ENCODE peak calls at places on chromosomes 16 and 17, in four cellular contexts. C, R, G and L are unnamed samples.

GRCh38 chr17:63439682-63440081 is 6.4 kb downstream of the CYB561 start:
- DNase-seq in C (no peak), R (no peak), G (no peak), L (no peak)

GRCh38 chr17:60604686-60605334 is 4.8 kb downstream of the PPM1D start:
- DNase-seq in C (peak; percentile 74), R (no peak), G (no peak), L (no peak)

GRCh38 chr17:7435676-7436555 is 681 bp downstream of the TMEM102 start:
- DNase-seq in C (no peak), R (peak; percentile 55), G (peak; percentile 91), L (peak; percentile 53)

GRCh38 chr17:20066253-20066652 is 57.1 kb downstream of the SPECC1 start:
- DNase-seq in C (peak; percentile 81), R (no peak), G (no peak), L (no peak)

GRCh38 chr17:79740413-79740812 is 9.7 kb downstream of the ENPP7 start:
- DNase-seq in C (no peak), R (no peak), G (no peak), L (no peak)

GRCh38 chr17:73013816-73014663 is 78.4 kb downstream of the SLC39A11 start:
- DNase-seq in C (no peak), R (peak; percentile 42), G (no peak), L (no peak)

GRCh38 chr16:71648921-71649320 is 22.9 kb downstream of the MARVELD3 start:
- DNase-seq in C (no peak), R (no peak), G (no peak), L (no peak)

GRCh38 chr17:48642059-48642842 is 16.1 kb upstream of the HOXB9 start:
- DNase-seq in C (no peak), R (peak; percentile 77), G (peak; percentile 96), L (peak; percentile 38)

GRCh38 chr17:2029911-2030778 is at the start of gene DPH1:
- DNase-seq in C (peak; percentile 92), R (peak; percentile 91), G (peak; percentile 96), L (peak; percentile 92)

GRCh38 chr17:49612721-49613120 is 37.0 kb downstream of the NXPH3 start:
- DNase-seq in C (no peak), R (no peak), G (no peak), L (no peak)

GRCh38 chr17:1813088-1813487 is 16.6 kb downstream of the SMYD4 start:
- DNase-seq in C (no peak), R (no peak), G (no peak), L (no peak)

GRCh38 chr17:65556014-65556909 is 5.2 kb downstream of the AXIN2 start:
- DNase-seq in C (peak; percentile 83), R (peak; percentile 95), G (peak; percentile 90), L (peak; percentile 93)

GRCh38 chr17:74452027-74452840 is 14.2 kb upstream of the CD300A start:
- DNase-seq in C (no peak), R (no peak), G (peak; percentile 49), L (peak; percentile 77)

GRCh38 chr16:3842994-3843393 is 37.5 kb downstream of the CREBBP start:
- DNase-seq in C (peak; percentile 74), R (no peak), G (no peak), L (no peak)

GRCh38 chr17:20213429-20213828 is 204.3 kb downstream of the SPECC1 start:
- DNase-seq in C (no peak), R (no peak), G (no peak), L (no peak)

GRCh38 chr16:49754495-49755290 is 101.2 kb downstream of the ZNF423 start:
- DNase-seq in C (no peak), R (no peak), G (peak; percentile 65), L (peak; percentile 29)

GRCh38 chr17:77405867-77406513 is 265.2 kb downstream of the SEC14L1 start:
- DNase-seq in C (no peak), R (no peak), G (no peak), L (no peak)

GRCh38 chr16:78460428-78460827 is 361.0 kb downstream of the WWOX start:
- DNase-seq in C (no peak), R (no peak), G (no peak), L (no peak)

GRCh38 chr16:82801361-82801760 is 174.6 kb downstream of the CDH13 start:
- DNase-seq in C (no peak), R (no peak), G (no peak), L (no peak)

GRCh38 chr16:28061702-28062101 is 1.8 kb downstream of the GSG1L start:
- DNase-seq in C (no peak), R (no peak), G (no peak), L (no peak)

GRCh38 chr16:61900482-61900881 is 135.8 kb downstream of the CDH8 start:
- DNase-seq in C (no peak), R (no peak), G (no peak), L (no peak)

GRCh38 chr17:81726004-81726403 is 13.9 kb downstream of the SLC25A10 start:
- DNase-seq in C (no peak), R (no peak), G (no peak), L (no peak)

GRCh38 chr17:38465420-38466345 is 37.4 kb downstream of the ARHGAP23 start:
- DNase-seq in C (peak; percentile 96), R (no peak), G (no peak), L (no peak)

GRCh38 chr17:64632606-64633005 is 29.5 kb downstream of the SMURF2 start:
- DNase-seq in C (no peak), R (no peak), G (no peak), L (no peak)

GRCh38 chr16:53529529-53529928 is 26.5 kb upstream of the AKTIP start:
- DNase-seq in C (no peak), R (no peak), G (no peak), L (no peak)

GRCh38 chr16:10995555-10995954 is 51.2 kb downstream of the CLEC16A start:
- DNase-seq in C (no peak), R (no peak), G (no peak), L (no peak)

GRCh38 chr16:84277244-84277823 is 17.3 kb upstream of the WFDC1 start:
- DNase-seq in C (peak; percentile 78), R (peak; percentile 84), G (peak; percentile 71), L (peak; percentile 87)

GRCh38 chr17:35244345-35245195 is 1.7 kb downstream of the SLFN5 start:
- DNase-seq in C (peak; percentile 85), R (peak; percentile 18), G (peak; percentile 39), L (peak; percentile 40)

GRCh38 chr17:21297597-21297996 is 13.1 kb downstream of the MAP2K3 start:
- DNase-seq in C (no peak), R (no peak), G (no peak), L (no peak)

GRCh38 chr16:85894266-85894665 is 4.7 kb upstream of the IRF8 start:
- DNase-seq in C (no peak), R (no peak), G (peak; percentile 71), L (no peak)
- TF ChIP-seq CTCF in C (no peak), R (no peak), G (peak; percentile 52), L (no peak)

GRCh38 chr17:45953561-45953960 is 45.5 kb upstream of the STH start:
- DNase-seq in C (no peak), R (no peak), G (no peak), L (no peak)

GRCh38 chr17:45952814-45953320 is 46.2 kb upstream of the STH start:
- DNase-seq in C (no peak), R (no peak), G (no peak), L (no peak)

GRCh38 chr17:45951403-45951802 is 47.6 kb upstream of the STH start:
- DNase-seq in C (no peak), R (no peak), G (no peak), L (no peak)

GRCh38 chr17:45950888-45951287 is 48.2 kb upstream of the STH start:
- DNase-seq in C (no peak), R (no peak), G (no peak), L (no peak)

DNA sequence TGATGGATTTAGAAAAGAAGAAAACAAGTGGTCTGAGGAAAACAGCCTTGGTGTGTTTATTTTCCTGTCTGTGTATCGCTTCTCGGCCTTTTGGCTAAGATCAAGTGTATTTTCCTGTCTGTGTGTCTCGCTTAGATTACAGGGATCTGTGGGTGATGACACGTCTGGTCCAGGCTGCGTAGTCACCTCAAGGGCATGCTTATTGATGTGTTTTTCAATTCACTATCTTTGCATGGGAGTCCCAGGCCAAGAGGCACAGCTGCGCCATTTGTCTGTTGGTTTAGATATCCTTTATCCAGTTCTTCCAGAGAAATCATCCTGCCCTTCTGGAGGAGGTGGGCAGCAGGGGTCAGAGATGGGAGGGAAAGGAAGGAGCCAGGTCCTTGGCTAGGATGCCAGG is 47.1 kb upstream of the STH start:
- DNase-seq in C (no peak), R (no peak), G (no peak), L (no peak)
- TF ChIP-seq CTCF in C (no peak), R (no peak), G (no peak), L (no peak)

GRCh38 chr17:42775534-42776098 is 2.4 kb downstream of the VPS25 start:
- DNase-seq in C (no peak), R (no peak), G (no peak), L (no peak)
- TF ChIP-seq CTCF in C (no peak), R (no peak), G (no peak), L (no peak)

GRCh38 chr17:28896884-28897768 is at the start of gene FLOT2:
- DNase-seq in C (peak; percentile 86), R (peak; percentile 78), G (peak; percentile 77), L (peak; percentile 86)
- TF ChIP-seq CTCF in C (peak; percentile 19), R (no peak), G (peak; percentile 17), L (no peak)

DNA sequence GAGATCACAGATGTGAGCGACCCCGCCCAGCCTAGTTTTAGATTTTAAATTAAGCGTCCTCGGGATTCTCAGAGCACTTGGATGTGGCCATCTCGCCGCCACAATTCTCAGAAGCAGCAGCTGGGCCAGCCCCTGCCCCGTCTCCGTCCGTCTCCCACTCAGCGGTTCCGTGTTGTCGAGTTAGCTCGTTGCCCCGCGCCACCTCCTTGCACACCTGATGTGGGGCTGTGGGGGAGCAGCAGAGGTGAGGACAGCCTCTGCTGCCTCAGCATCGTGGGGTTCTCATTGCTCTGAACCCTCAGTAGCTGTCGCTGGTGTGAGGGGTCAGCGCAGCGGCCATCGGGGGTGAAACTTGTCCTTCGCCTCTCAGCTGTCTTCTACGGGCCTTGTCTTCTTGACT is 8.2 kb upstream of the RPL13 start:
- DNase-seq in C (no peak), R (no peak), G (no peak), L (no peak)
- TF ChIP-seq CTCF in C (no peak), R (no peak), G (no peak), L (no peak)

DNA sequence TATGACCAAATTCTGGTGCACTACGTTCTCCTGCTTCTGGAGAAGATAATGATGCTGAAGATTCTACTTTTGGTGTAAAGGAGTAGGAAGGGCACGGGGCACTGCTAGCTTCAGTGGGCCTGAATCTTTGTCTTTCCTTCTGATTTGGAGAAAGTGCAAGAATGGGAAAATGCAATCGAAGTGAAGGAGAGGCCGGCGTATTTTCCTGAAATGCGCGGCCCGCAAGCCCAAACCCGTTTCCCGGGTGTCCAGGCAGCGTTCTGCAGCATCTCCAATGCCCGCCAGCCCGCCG is 372 bp upstream of the NDE1 start:
- DNase-seq in C (no peak), R (no peak), G (no peak), L (no peak)
- TF ChIP-seq CTCF in C (no peak), R (no peak), G (no peak), L (no peak)

GRCh38 chr16:74813109-74813641 is 38.6 kb upstream of the FA2H start:
- DNase-seq in C (peak; percentile 72), R (peak; percentile 92), G (peak; percentile 95), L (peak; percentile 91)

GRCh38 chr16:74811911-74812310 is 37.3 kb upstream of the FA2H start:
- DNase-seq in C (no peak), R (no peak), G (no peak), L (no peak)

DNA sequence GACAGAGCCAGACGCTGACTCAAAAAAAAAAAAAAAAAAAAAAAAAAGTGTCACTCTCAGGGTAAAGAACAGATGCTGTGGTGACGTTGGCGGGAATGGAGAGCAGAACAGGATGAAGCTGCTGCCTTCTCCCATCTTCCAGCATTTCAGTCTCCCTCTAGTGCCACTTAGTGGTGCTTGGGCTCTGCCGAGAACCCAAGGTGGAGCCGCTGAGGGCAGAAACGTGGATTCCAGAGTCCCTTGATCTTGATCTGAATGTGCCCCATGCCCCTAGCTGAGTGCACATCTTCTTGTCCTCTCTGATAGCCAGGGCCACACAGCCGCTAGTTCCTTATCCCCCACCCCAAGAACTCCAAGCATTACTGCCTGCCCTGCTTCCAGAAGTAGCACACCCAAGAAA is 43.2 kb upstream of the FA2H start:
- DNase-seq in C (no peak), R (no peak), G (peak; percentile 60), L (no peak)
- TF ChIP-seq CTCF in C (no peak), R (no peak), G (peak; percentile 46), L (no peak)